ENCODE peak calls at places on chromosomes 16 and 17, in six cellular contexts. One of them, this sample, is unnamed.
A peak's percentile ranks its signal among the peaks of the same experiment; 100 is the strongest.

GRCh38 chr17:40857535-40857934 is 9.5 kb downstream of the KRT12 start:
- DNase-seq in GM23248: peak; percentile 67
- DNase-seq in neural progenitor cell: no peak
- DNase-seq in HCT116: no peak
- DNase-seq in MM.1S: no peak
- DNase-seq in H1: no peak
- DNase-seq in this sample: peak; percentile 5

GRCh38 chr16:19524866-19525723 is 1.4 kb downstream of the CCP110 start:
- DNase-seq in HCT116: no peak
- DNase-seq in MM.1S: peak; percentile 12
- DNase-seq in neural progenitor cell: peak; percentile 25
- DNase-seq in H1: no peak
- DNase-seq in GM23248: no peak
- DNase-seq in this sample: no peak

GRCh38 chr17:74393323-74393942 is 26.1 kb downstream of the GPR142 start:
- DNase-seq in neural progenitor cell: no peak
- DNase-seq in H1: no peak
- DNase-seq in HCT116: no peak
- DNase-seq in GM23248: peak; percentile 45
- DNase-seq in MM.1S: no peak
- DNase-seq in this sample: peak; percentile 35

GRCh38 chr17:58352018-58352842 is at the start of gene SUPT4H1:
- DNase-seq in HCT116: peak; percentile 94
- DNase-seq in H1: peak; percentile 88
- DNase-seq in MM.1S: peak; percentile 97
- DNase-seq in GM23248: peak; percentile 96
- DNase-seq in neural progenitor cell: peak; percentile 97
- DNase-seq in this sample: peak; percentile 86

GRCh38 chr16:50311891-50312501 is 45.6 kb downstream of the ADCY7 start:
- DNase-seq in HCT116: no peak
- DNase-seq in H1: no peak
- DNase-seq in neural progenitor cell: no peak
- DNase-seq in GM23248: no peak
- DNase-seq in MM.1S: no peak
- DNase-seq in this sample: no peak

GRCh38 chr16:85989376-85989775 is 90.4 kb downstream of the IRF8 start:
- DNase-seq in MM.1S: no peak
- DNase-seq in neural progenitor cell: no peak
- DNase-seq in HCT116: no peak
- DNase-seq in GM23248: no peak
- DNase-seq in H1: no peak
- DNase-seq in this sample: no peak

GRCh38 chr17:43530303-43531081 is 15.6 kb downstream of the ETV4 start:
- DNase-seq in neural progenitor cell: peak; percentile 84
- DNase-seq in H1: peak; percentile 93
- DNase-seq in HCT116: peak; percentile 37
- DNase-seq in GM23248: peak; percentile 49
- DNase-seq in MM.1S: no peak
- DNase-seq in this sample: peak; percentile 91

GRCh38 chr17:260944-261343 is 79.5 kb upstream of the DOC2B start:
- DNase-seq in GM23248: no peak
- DNase-seq in H1: peak; percentile 39
- DNase-seq in MM.1S: no peak
- DNase-seq in HCT116: no peak
- DNase-seq in neural progenitor cell: no peak
- DNase-seq in this sample: no peak

GRCh38 chr17:27965224-27965623 is 72.1 kb upstream of the LYRM9 start:
- DNase-seq in neural progenitor cell: no peak
- DNase-seq in HCT116: no peak
- DNase-seq in H1: no peak
- DNase-seq in MM.1S: no peak
- DNase-seq in GM23248: no peak
- DNase-seq in this sample: no peak

GRCh38 chr16:23301251-23302044 is 654 bp upstream of the SCNN1B start:
- DNase-seq in HCT116: no peak
- DNase-seq in H1: peak; percentile 51
- DNase-seq in GM23248: no peak
- DNase-seq in MM.1S: no peak
- DNase-seq in neural progenitor cell: no peak
- DNase-seq in this sample: no peak

GRCh38 chr16:35011-35775 is 18.2 kb downstream of the POLR3K start:
- DNase-seq in GM23248: no peak
- DNase-seq in HCT116: no peak
- DNase-seq in H1: no peak
- DNase-seq in MM.1S: no peak
- DNase-seq in neural progenitor cell: no peak
- DNase-seq in this sample: no peak

GRCh38 chr17:58339775-58340622 is 11.4 kb upstream of the TSPOAP1 start:
- DNase-seq in GM23248: no peak
- DNase-seq in MM.1S: no peak
- DNase-seq in neural progenitor cell: no peak
- DNase-seq in H1: no peak
- DNase-seq in HCT116: no peak
- DNase-seq in this sample: no peak

GRCh38 chr16:4091638-4092037 is 24.6 kb downstream of the ADCY9 start:
- DNase-seq in H1: no peak
- DNase-seq in GM23248: no peak
- DNase-seq in MM.1S: no peak
- DNase-seq in HCT116: no peak
- DNase-seq in neural progenitor cell: no peak
- DNase-seq in this sample: no peak

GRCh38 chr16:83887088-83887487 is 11.8 kb upstream of the MLYCD start:
- DNase-seq in MM.1S: no peak
- DNase-seq in H1: no peak
- DNase-seq in HCT116: peak; percentile 31
- DNase-seq in GM23248: peak; percentile 61
- DNase-seq in neural progenitor cell: peak; percentile 27
- DNase-seq in this sample: no peak

GRCh38 chr17:31696184-31696602 is 162.9 kb downstream of the COPRS start:
- DNase-seq in GM23248: peak; percentile 97
- DNase-seq in MM.1S: no peak
- DNase-seq in neural progenitor cell: peak; percentile 94
- DNase-seq in H1: peak; percentile 49
- DNase-seq in HCT116: no peak
- DNase-seq in this sample: peak; percentile 90
- H3K4me2 ChIP-seq in GM23248: peak overlapping the region; percentile 25
- H3K4me2 ChIP-seq in MM.1S: no peak overlapping the region
- H3K4me2 ChIP-seq in neural progenitor cell: peak overlapping the region; percentile 38
- H3K4me2 ChIP-seq in H1: no peak overlapping the region
- H3K4me2 ChIP-seq in HCT116: no peak overlapping the region
- H3K4me2 ChIP-seq in this sample: peak overlapping the region; percentile 34

GRCh38 chr17:48611681-48612455 is 1.1 kb upstream of the HOXB7 start:
- DNase-seq in MM.1S: no peak
- DNase-seq in neural progenitor cell: peak; percentile 51
- DNase-seq in GM23248: peak; percentile 53
- DNase-seq in H1: no peak
- DNase-seq in HCT116: no peak
- DNase-seq in this sample: no peak
- TF ChIP-seq EZH2 in MM.1S: no peak
- TF ChIP-seq EZH2 in neural progenitor cell: peak; percentile 81
- TF ChIP-seq EZH2 in GM23248: no peak
- TF ChIP-seq EZH2 in H1: peak; percentile 66
- TF ChIP-seq EZH2 in HCT116: no peak
- TF ChIP-seq EZH2 in this sample: peak; percentile 34

GRCh38 chr16:56608043-56608875 is at the start of gene MT2A:
- DNase-seq in neural progenitor cell: peak; percentile 95
- DNase-seq in GM23248: peak; percentile 100
- DNase-seq in H1: peak; percentile 74
- DNase-seq in MM.1S: peak; percentile 94
- DNase-seq in HCT116: peak; percentile 95
- DNase-seq in this sample: peak; percentile 95
- H3K4me2 ChIP-seq in neural progenitor cell: peak within 1 kb of the TSS; percentile 91
- H3K4me2 ChIP-seq in GM23248: peak within 1 kb of the TSS; percentile 92
- H3K4me2 ChIP-seq in H1: peak within 1 kb of the TSS; percentile 70
- H3K4me2 ChIP-seq in MM.1S: peak within 1 kb of the TSS; percentile 100
- H3K4me2 ChIP-seq in HCT116: peak within 1 kb of the TSS; percentile 95
- H3K4me2 ChIP-seq in this sample: peak within 1 kb of the TSS; percentile 88

GRCh38 chr17:46819906-46820351 is 1.4 kb upstream of the WNT3 start:
- DNase-seq in H1: peak; percentile 66
- DNase-seq in HCT116: no peak
- DNase-seq in GM23248: no peak
- DNase-seq in MM.1S: no peak
- DNase-seq in neural progenitor cell: peak; percentile 56
- DNase-seq in this sample: no peak
- TF ChIP-seq EZH2 in H1: peak; percentile 81
- TF ChIP-seq EZH2 in HCT116: no peak
- TF ChIP-seq EZH2 in GM23248: no peak
- TF ChIP-seq EZH2 in MM.1S: no peak
- TF ChIP-seq EZH2 in neural progenitor cell: peak; percentile 79
- TF ChIP-seq EZH2 in this sample: no peak

GRCh38 chr17:35068249-35068648 is 4.7 kb upstream of the RFFL start:
- DNase-seq in H1: no peak
- DNase-seq in neural progenitor cell: no peak
- DNase-seq in HCT116: no peak
- DNase-seq in GM23248: no peak
- DNase-seq in MM.1S: no peak
- DNase-seq in this sample: no peak

GRCh38 chr17:35062284-35062683 is 1.2 kb downstream of the RFFL start:
- DNase-seq in GM23248: no peak
- DNase-seq in HCT116: no peak
- DNase-seq in H1: no peak
- DNase-seq in MM.1S: no peak
- DNase-seq in neural progenitor cell: no peak
- DNase-seq in this sample: no peak

GRCh38 chr17:35065880-35066279 is 2.4 kb upstream of the RFFL start:
- DNase-seq in neural progenitor cell: no peak
- DNase-seq in MM.1S: no peak
- DNase-seq in H1: no peak
- DNase-seq in GM23248: no peak
- DNase-seq in HCT116: no peak
- DNase-seq in this sample: no peak

GRCh38 chr17:35069311-35069710 is 5.8 kb upstream of the RFFL start:
- DNase-seq in GM23248: peak; percentile 84
- DNase-seq in HCT116: no peak
- DNase-seq in neural progenitor cell: no peak
- DNase-seq in MM.1S: no peak
- DNase-seq in H1: no peak
- DNase-seq in this sample: no peak

DNA sequence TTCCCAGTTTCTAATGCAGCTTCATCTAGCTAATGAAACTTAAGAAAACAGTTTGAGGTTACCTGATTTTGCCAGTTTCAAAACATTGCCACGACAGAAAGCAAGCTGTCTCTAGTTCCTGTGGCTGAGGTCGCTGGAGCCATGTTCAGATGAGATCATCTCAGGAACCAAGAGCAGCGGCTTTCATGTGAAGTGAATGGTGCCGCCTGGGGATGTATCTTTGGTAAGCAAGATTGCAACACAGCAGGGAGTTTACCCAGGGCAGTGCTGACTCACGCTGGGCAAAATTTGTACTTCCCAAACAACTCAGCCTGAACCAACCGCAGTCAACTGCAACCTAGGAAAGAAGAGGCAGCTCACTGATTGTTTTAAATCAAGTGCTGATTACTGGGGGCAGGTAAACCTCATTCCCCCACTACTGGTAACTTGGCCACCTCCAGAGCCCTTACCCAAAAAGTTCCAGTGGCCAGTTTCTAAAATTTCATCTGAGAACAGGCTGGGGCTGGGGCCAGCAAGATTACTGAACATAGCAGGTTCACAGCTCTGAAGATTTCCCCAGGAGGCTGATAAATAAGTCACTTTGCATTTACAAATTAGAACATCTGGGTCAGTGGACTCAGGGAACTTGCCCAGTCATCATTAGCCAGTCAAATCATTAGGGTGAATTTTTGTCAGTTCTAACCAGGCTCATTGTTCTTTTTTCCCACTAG is at the start of gene RFFL:
- DNase-seq in GM23248: peak; percentile 100
- DNase-seq in MM.1S: peak; percentile 98
- DNase-seq in H1: peak; percentile 75
- DNase-seq in HCT116: peak; percentile 91
- DNase-seq in neural progenitor cell: peak; percentile 83
- DNase-seq in this sample: peak; percentile 97
- H3K4me2 ChIP-seq in GM23248: peak within 1 kb of the TSS; percentile 80
- H3K4me2 ChIP-seq in MM.1S: peak within 1 kb of the TSS; percentile 55
- H3K4me2 ChIP-seq in H1: peak within 1 kb of the TSS; percentile 54
- H3K4me2 ChIP-seq in HCT116: peak within 1 kb of the TSS; percentile 73
- H3K4me2 ChIP-seq in neural progenitor cell: peak within 1 kb of the TSS; percentile 54
- H3K4me2 ChIP-seq in this sample: peak within 1 kb of the TSS; percentile 75

GRCh38 chr16:30969246-30969842 is 11.8 kb downstream of the SETD1A start:
- DNase-seq in HCT116: no peak
- DNase-seq in H1: no peak
- DNase-seq in GM23248: no peak
- DNase-seq in neural progenitor cell: no peak
- DNase-seq in MM.1S: no peak
- DNase-seq in this sample: no peak
- TF ChIP-seq EZH2 in HCT116: no peak
- TF ChIP-seq EZH2 in H1: no peak
- TF ChIP-seq EZH2 in GM23248: no peak
- TF ChIP-seq EZH2 in neural progenitor cell: no peak
- TF ChIP-seq EZH2 in MM.1S: no peak
- TF ChIP-seq EZH2 in this sample: no peak

GRCh38 chr17:61294286-61294685 is 105.4 kb upstream of the TBX2 start:
- DNase-seq in H1: no peak
- DNase-seq in MM.1S: no peak
- DNase-seq in HCT116: no peak
- DNase-seq in GM23248: no peak
- DNase-seq in neural progenitor cell: no peak
- DNase-seq in this sample: no peak
- H3K4me2 ChIP-seq in H1: no peak overlapping the region
- H3K4me2 ChIP-seq in MM.1S: no peak overlapping the region
- H3K4me2 ChIP-seq in HCT116: no peak overlapping the region
- H3K4me2 ChIP-seq in GM23248: peak overlapping the region; percentile 25
- H3K4me2 ChIP-seq in neural progenitor cell: no peak overlapping the region
- H3K4me2 ChIP-seq in this sample: peak overlapping the region; percentile 59

This sample was measured in astrocyte.